ENCODE peak calls at places on chromosomes 4 and X, in six cellular contexts. R is SW480, O is kidney epithelial cell, N is ovary, B is HS-5, Z is T-helper 9 cell. A is an unnamed sample.

GRCh38 chr4:41358626-41359025 is 101.9 kb downstream of the UCHL1 start:
- DNase-seq in O (no peak), R (no peak), N (no peak), Z (no peak), B (no peak), A (no peak)

GRCh38 chr4:177118596-177118995 is 191.1 kb upstream of the NEIL3 start:
- DNase-seq in N (no peak), O (no peak), B (peak), R (no peak), Z (no peak), A (no peak)

GRCh38 chrX:38898261-38898660 is 97.0 kb downstream of the MID1IP1 start:
- DNase-seq in B (no peak), R (no peak), O (no peak), Z (no peak), N (no peak), A (no peak)

GRCh38 chr4:34932591-34932990 is 1311.7 kb downstream of the ARAP2 start:
- DNase-seq in N (no peak), B (no peak), O (no peak), Z (no peak), R (no peak), A (no peak)

GRCh38 chr4:2072971-2073807 is 14.1 kb downstream of the NAT8L start:
- DNase-seq in O (no peak), N (no peak), R (no peak), B (no peak), Z (no peak), A (no peak)

GRCh38 chr4:101122019-101122418 is 225.3 kb downstream of the PPP3CA start:
- DNase-seq in Z (no peak), B (no peak), O (no peak), N (no peak), R (no peak), A (no peak)

GRCh38 chr4:71860643-71861042 is 76.8 kb upstream of the GC start:
- DNase-seq in N (no peak), Z (no peak), B (no peak), O (no peak), R (no peak), A (no peak)

GRCh38 chr4:25031077-25031606 is 396 bp upstream of the LGI2 start:
- DNase-seq in N (peak), B (no peak), O (no peak), Z (no peak), R (peak), A (no peak)

GRCh38 chr4:101914761-101915160 is 124.2 kb downstream of the BANK1 start:
- DNase-seq in R (no peak), N (no peak), O (no peak), B (no peak), Z (no peak), A (no peak)

GRCh38 chr4:151527699-151528098 is 118.7 kb downstream of the FHIP1A start:
- DNase-seq in B (no peak), Z (no peak), N (no peak), R (no peak), O (no peak), A (no peak)

GRCh38 chrX:133482345-133483041 is 67.2 kb upstream of the GPC4 start:
- DNase-seq in N (no peak), Z (no peak), O (peak), B (peak), R (no peak), A (no peak)